ENCODE peak calls at places on chromosomes 4 and X, in five cellular contexts. H, T, U, D and Y are unnamed samples.

GRCh38 chrX:3757510-3758025 is 44.1 kb upstream of the PRKX start:
- DNase-seq in H (no peak), T (no peak), U (no peak), D (no peak), Y (no peak)

GRCh38 chr4:54945838-54946237 is 179.6 kb downstream of the KDR start:
- DNase-seq in H (no peak), T (no peak), U (no peak), D (no peak), Y (no peak)

GRCh38 chr4:59122626-59123025 is 2012.4 kb upstream of the IGFBP7 start:
- DNase-seq in H (no peak), T (no peak), U (no peak), D (no peak), Y (no peak)

GRCh38 chr4:46931981-46932380 is 22.9 kb upstream of the COX7B2 start:
- DNase-seq in H (peak; percentile 30), T (no peak), U (peak; percentile 72), D (no peak), Y (no peak)

GRCh38 chr4:185916231-185916630 is 104.2 kb upstream of the SORBS2 start:
- DNase-seq in H (no peak), T (no peak), U (no peak), D (no peak), Y (no peak)

GRCh38 chr4:141464366-141464765 is 172.0 kb upstream of the IL15 start:
- DNase-seq in H (no peak), T (no peak), U (no peak), D (no peak), Y (no peak)

GRCh38 chr4:76240236-76240635 is 11.3 kb upstream of the FAM47E start:
- DNase-seq in H (no peak), T (no peak), U (no peak), D (no peak), Y (no peak)

GRCh38 chr4:163612762-163613161 is 118.3 kb downstream of the TMA16 start:
- DNase-seq in H (no peak), T (no peak), U (no peak), D (no peak), Y (no peak)

GRCh38 chrX:41064028-41064427 is 21.2 kb upstream of the USP9X start:
- DNase-seq in H (no peak), T (no peak), U (peak; percentile 52), D (no peak), Y (no peak)

GRCh38 chr4:183610613-183611012 is 48.4 kb downstream of the RWDD4 start:
- DNase-seq in H (no peak), T (no peak), U (peak; percentile 52), D (no peak), Y (no peak)

GRCh38 chr4:17619416-17620105 is 5.1 kb downstream of the MED28 start:
- DNase-seq in H (no peak), T (no peak), U (peak; percentile 79), D (no peak), Y (no peak)

GRCh38 chr4:84632092-84632491 is 49.2 kb downstream of the CDS1 start:
- DNase-seq in H (no peak), T (no peak), U (peak; percentile 91), D (no peak), Y (no peak)

GRCh38 chrX:138128025-138128671 is 562.2 kb downstream of the ZIC3 start:
- DNase-seq in H (peak; percentile 1), T (peak; percentile 1), U (peak; percentile 41), D (no peak), Y (no peak)

GRCh38 chrX:70480660-70481018 is 36.0 kb downstream of the DLG3 start:
- DNase-seq in H (no peak), T (no peak), U (no peak), D (no peak), Y (no peak)

GRCh38 chrX:84248226-84248625 is 60.2 kb upstream of the RPS6KA6 start:
- DNase-seq in H (no peak), T (no peak), U (peak; percentile 65), D (no peak), Y (no peak)

GRCh38 chrX:42948723-42949122 is 170.8 kb upstream of the PPP1R2C start:
- DNase-seq in H (no peak), T (no peak), U (no peak), D (peak; percentile 32), Y (no peak)

GRCh38 chr4:32148120-32148666 is 1428.0 kb downstream of the PCDH7 start:
- DNase-seq in H (no peak), T (no peak), U (peak; percentile 72), D (no peak), Y (no peak)

GRCh38 chr4:159191989-159192388 is 89.1 kb downstream of the RAPGEF2 start:
- DNase-seq in H (no peak), T (peak; percentile 51), U (peak; percentile 88), D (no peak), Y (no peak)

GRCh38 chr4:164011791-164012190 is 517.3 kb downstream of the TMA16 start:
- DNase-seq in H (no peak), T (no peak), U (no peak), D (no peak), Y (no peak)

GRCh38 chrX:66004928-66005831 is 34.7 kb downstream of the VSIG4 start:
- DNase-seq in H (no peak), T (no peak), U (no peak), D (no peak), Y (no peak)

GRCh38 chrX:39203427-39203826 is 402.2 kb downstream of the MID1IP1 start:
- DNase-seq in H (no peak), T (no peak), U (no peak), D (no peak), Y (no peak)

GRCh38 chrX:70433848-70434351 is 10.7 kb upstream of the DLG3 start:
- DNase-seq in H (peak; percentile 79), T (peak; percentile 49), U (peak; percentile 57), D (peak; percentile 67), Y (peak; percentile 65)

GRCh38 chr4:4308800-4309441 is 18.9 kb downstream of the ZBTB49 start:
- DNase-seq in H (no peak), T (no peak), U (peak; percentile 74), D (no peak), Y (no peak)

GRCh38 chr4:139555705-139556070 is 331 bp downstream of the SETD7 start:
- DNase-seq in H (no peak), T (no peak), U (no peak), D (peak; percentile 10), Y (no peak)

GRCh38 chr4:29311231-29311630 is 1408.9 kb upstream of the PCDH7 start:
- DNase-seq in H (no peak), T (no peak), U (peak; percentile 40), D (no peak), Y (no peak)

GRCh38 chr4:108210989-108211725 is 42.4 kb upstream of the LEF1 start:
- DNase-seq in H (no peak), T (no peak), U (peak; percentile 6), D (no peak), Y (no peak)

GRCh38 chrX:133495464-133496391 is 80.4 kb upstream of the GPC4 start:
- DNase-seq in H (no peak), T (no peak), U (no peak), D (no peak), Y (no peak)

GRCh38 chr4:145177511-145177905 is 2.9 kb downstream of the OTUD4 start:
- DNase-seq in H (no peak), T (no peak), U (peak; percentile 54), D (no peak), Y (no peak)

GRCh38 chr4:157115613-157116340 is 39.8 kb downstream of the GLRB start:
- DNase-seq in H (no peak), T (no peak), U (peak; percentile 81), D (no peak), Y (no peak)

GRCh38 chrX:129654652-129655546 is at the start of gene APLN:
- DNase-seq in H (peak; percentile 37), T (no peak), U (peak; percentile 48), D (no peak), Y (no peak)

GRCh38 chr4:67871867-67872266 is 11.9 kb downstream of the TMPRSS11D start:
- DNase-seq in H (no peak), T (peak; percentile 37), U (peak; percentile 76), D (no peak), Y (no peak)